ENCODE peak calls at places on chromosomes 13 and 19, in four cellular contexts. P is left kidney, J is nephron progenitor cell, Z is activated gamma-delta T cell treated with Interleukin-2 at 50 U/mL for 16 hours. V is an unnamed sample.

GRCh38 chr13:30739646-30740642 is 4.6 kb downstream of the ALOX5AP start:
- DNase-seq in J (no peak), Z (peak; percentile 61), P (no peak), V (peak; percentile 61)

GRCh38 chr19:12766051-12766521 is 9.3 kb downstream of the HOOK2 start:
- DNase-seq in J (peak; percentile 87), Z (peak; percentile 80), P (peak; percentile 94), V (peak; percentile 62)

GRCh38 chr13:23851106-23851505 is 38.1 kb downstream of the MIPEP start:
- DNase-seq in J (no peak), P (no peak), Z (no peak), V (no peak)

GRCh38 chr19:56595548-56595899 is 422 bp downstream of the ZNF71 start:
- DNase-seq in Z (no peak), J (no peak), P (no peak), V (no peak)

GRCh38 chr19:46904114-46905060 is 43.6 kb downstream of the ARHGAP35 start:
- DNase-seq in Z (no peak), J (peak; percentile 7), P (peak; percentile 41), V (no peak)

GRCh38 chr13:92513672-92514071 is 712.9 kb upstream of the GPC6 start:
- DNase-seq in J (no peak), P (no peak), Z (no peak), V (no peak)

GRCh38 chr13:100594731-100595130 is 6.1 kb upstream of the GGACT start:
- DNase-seq in J (peak; percentile 8), Z (no peak), P (no peak), V (no peak)

GRCh38 chr13:51997641-51998330 is 13.5 kb downstream of the ATP7B start:
- DNase-seq in Z (no peak), P (peak; percentile 22), J (no peak), V (no peak)

GRCh38 chr19:54178581-54179261 is 5.8 kb upstream of the TMC4 start:
- DNase-seq in Z (no peak), J (peak; percentile 62), P (peak; percentile 56), V (no peak)

GRCh38 chr13:98265669-98266551 is 88.8 kb upstream of the RNF113B start:
- DNase-seq in P (peak; percentile 70), J (no peak), Z (no peak), V (no peak)

GRCh38 chr13:23956106-23956505 is 58.8 kb upstream of the C1QTNF9B start:
- DNase-seq in P (peak; percentile 49), Z (no peak), J (no peak), V (no peak)

GRCh38 chr19:1408300-1409203 is 1.2 kb downstream of the DAZAP1 start:
- DNase-seq in P (peak; percentile 75), J (peak; percentile 65), Z (peak; percentile 54), V (peak; percentile 79)

GRCh38 chr13:28850226-28850625 is 30.1 kb downstream of the MTUS2 start:
- DNase-seq in J (no peak), P (no peak), Z (no peak), V (no peak)

GRCh38 chr19:38710416-38710702 is 33.9 kb downstream of the CAPN12 start:
- DNase-seq in Z (no peak), P (no peak), J (no peak), V (no peak)

GRCh38 chr19:45768644-45769053 is 403 bp downstream of the SIX5 start:
- DNase-seq in Z (peak; percentile 34), J (peak; percentile 69), P (no peak), V (peak; percentile 34)

GRCh38 chr19:45637890-45638667 is 1.1 kb downstream of the EML2 start:
- DNase-seq in Z (no peak), J (no peak), P (peak; percentile 50), V (no peak)

GRCh38 chr19:17260842-17261325 is 3.7 kb downstream of the USHBP1 start:
- DNase-seq in Z (peak; percentile 88), P (peak; percentile 90), J (peak; percentile 92), V (peak; percentile 76)

GRCh38 chr13:87398047-87398446 is 273.1 kb upstream of the SLITRK5 start:
- DNase-seq in Z (no peak), J (no peak), P (no peak), V (no peak)

GRCh38 chr13:105037064-105037463 is 1498.4 kb downstream of the EFNB2 start:
- DNase-seq in Z (no peak), J (no peak), P (no peak), V (no peak)

GRCh38 chr19:40331052-40331451 is 17.1 kb downstream of the C19orf47 start:
- DNase-seq in Z (no peak), J (no peak), P (no peak), V (no peak)

GRCh38 chr13:39336207-39336606 is 266.8 kb downstream of the LHFPL6 start:
- DNase-seq in J (no peak), Z (no peak), P (no peak), V (no peak)

GRCh38 chr13:99355267-99356215 is 48.3 kb upstream of the GPR183 start:
- DNase-seq in P (no peak), Z (no peak), J (no peak), V (peak; percentile 23)

GRCh38 chr13:20128459-20128927 is 32.4 kb downstream of the GJA3 start:
- DNase-seq in Z (no peak), J (peak; percentile 21), P (peak; percentile 62), V (no peak)

GRCh38 chr13:87777395-87777794 is 106.2 kb downstream of the SLITRK5 start:
- DNase-seq in Z (no peak), P (no peak), J (no peak), V (no peak)

GRCh38 chr19:31498781-31499180 is 149.5 kb upstream of the TSHZ3 start:
- DNase-seq in J (no peak), Z (no peak), P (no peak), V (no peak)

GRCh38 chr13:102774210-102774560 is 599 bp upstream of the TEX30 start:
- DNase-seq in P (no peak), Z (no peak), J (no peak), V (no peak)

GRCh38 chr13:41971848-41972247 is 10.9 kb upstream of the VWA8 start:
- DNase-seq in Z (no peak), P (no peak), J (no peak), V (no peak)

GRCh38 chr19:13717194-13717643 is 47.1 kb upstream of the MRI1 start:
- DNase-seq in Z (no peak), P (no peak), J (no peak), V (no peak)

V was measured in immature natural killer cell.